ENCODE peak calls at places on chromosomes 12 and 14, in seven cellular contexts. One of them, this sample, is unnamed.

GRCh38 chr12:15757553-15758255 is 31.5 kb downstream of the EPS8 start:
- DNase-seq in tibial nerve: no peak
- DNase-seq in left ventricle myocardium inferior: no peak
- DNase-seq in CD8-positive, alpha-beta T cell: no peak
- DNase-seq in astrocyte: peak
- DNase-seq in cardiac fibroblast: peak
- DNase-seq in ovary: no peak
- DNase-seq in this sample: no peak

GRCh38 chr14:68561531-68562007 is 231.3 kb downstream of the ZFP36L1 start:
- DNase-seq in ovary: no peak
- DNase-seq in CD8-positive, alpha-beta T cell: no peak
- DNase-seq in cardiac fibroblast: no peak
- DNase-seq in left ventricle myocardium inferior: no peak
- DNase-seq in tibial nerve: no peak
- DNase-seq in astrocyte: no peak
- DNase-seq in this sample: no peak

GRCh38 chr14:104927901-104928300 is 3.2 kb downstream of the PLD4 start:
- DNase-seq in tibial nerve: no peak
- DNase-seq in cardiac fibroblast: no peak
- DNase-seq in left ventricle myocardium inferior: peak
- DNase-seq in ovary: no peak
- DNase-seq in CD8-positive, alpha-beta T cell: no peak
- DNase-seq in astrocyte: no peak
- DNase-seq in this sample: no peak

GRCh38 chr12:24111591-24111990 is 162.1 kb upstream of the SOX5 start:
- DNase-seq in cardiac fibroblast: peak
- DNase-seq in tibial nerve: no peak
- DNase-seq in CD8-positive, alpha-beta T cell: no peak
- DNase-seq in left ventricle myocardium inferior: no peak
- DNase-seq in ovary: no peak
- DNase-seq in astrocyte: peak
- DNase-seq in this sample: no peak

GRCh38 chr14:31716208-31716607 is 155.0 kb downstream of the NUBPL start:
- DNase-seq in CD8-positive, alpha-beta T cell: no peak
- DNase-seq in ovary: no peak
- DNase-seq in left ventricle myocardium inferior: no peak
- DNase-seq in tibial nerve: no peak
- DNase-seq in astrocyte: no peak
- DNase-seq in cardiac fibroblast: no peak
- DNase-seq in this sample: no peak

GRCh38 chr12:128637616-128638606 is 185.8 kb downstream of the SLC15A4 start:
- DNase-seq in ovary: no peak
- DNase-seq in astrocyte: no peak
- DNase-seq in cardiac fibroblast: no peak
- DNase-seq in tibial nerve: no peak
- DNase-seq in CD8-positive, alpha-beta T cell: no peak
- DNase-seq in left ventricle myocardium inferior: no peak
- DNase-seq in this sample: no peak

GRCh38 chr12:109277899-109278762 is 31.0 kb downstream of the FOXN4 start:
- DNase-seq in ovary: peak
- DNase-seq in astrocyte: no peak
- DNase-seq in tibial nerve: no peak
- DNase-seq in CD8-positive, alpha-beta T cell: no peak
- DNase-seq in left ventricle myocardium inferior: no peak
- DNase-seq in cardiac fibroblast: peak
- DNase-seq in this sample: no peak

GRCh38 chr14:29645117-29645516 is 282.5 kb downstream of the PRKD1 start:
- DNase-seq in CD8-positive, alpha-beta T cell: no peak
- DNase-seq in left ventricle myocardium inferior: no peak
- DNase-seq in tibial nerve: no peak
- DNase-seq in cardiac fibroblast: no peak
- DNase-seq in astrocyte: no peak
- DNase-seq in ovary: no peak
- DNase-seq in this sample: no peak

GRCh38 chr14:92552066-92552465 is 38.5 kb downstream of the RIN3 start:
- DNase-seq in left ventricle myocardium inferior: no peak
- DNase-seq in astrocyte: no peak
- DNase-seq in tibial nerve: no peak
- DNase-seq in CD8-positive, alpha-beta T cell: no peak
- DNase-seq in ovary: no peak
- DNase-seq in cardiac fibroblast: no peak
- DNase-seq in this sample: no peak

GRCh38 chr12:6237830-6238229 is 37.6 kb downstream of the CD9 start:
- DNase-seq in ovary: no peak
- DNase-seq in left ventricle myocardium inferior: no peak
- DNase-seq in cardiac fibroblast: no peak
- DNase-seq in astrocyte: no peak
- DNase-seq in tibial nerve: no peak
- DNase-seq in CD8-positive, alpha-beta T cell: no peak
- DNase-seq in this sample: no peak

GRCh38 chr14:52032196-52032865 is 36.5 kb downstream of the NID2 start:
- DNase-seq in CD8-positive, alpha-beta T cell: no peak
- DNase-seq in left ventricle myocardium inferior: no peak
- DNase-seq in cardiac fibroblast: peak
- DNase-seq in astrocyte: peak
- DNase-seq in ovary: no peak
- DNase-seq in tibial nerve: no peak
- DNase-seq in this sample: no peak

GRCh38 chr14:87877877-87878276 is 115.1 kb downstream of the GALC start:
- DNase-seq in left ventricle myocardium inferior: no peak
- DNase-seq in ovary: no peak
- DNase-seq in astrocyte: peak
- DNase-seq in CD8-positive, alpha-beta T cell: no peak
- DNase-seq in cardiac fibroblast: no peak
- DNase-seq in tibial nerve: no peak
- DNase-seq in this sample: no peak

GRCh38 chr12:31645944-31646343 is 13.5 kb upstream of the ETFBKMT start:
- DNase-seq in left ventricle myocardium inferior: no peak
- DNase-seq in tibial nerve: no peak
- DNase-seq in ovary: no peak
- DNase-seq in CD8-positive, alpha-beta T cell: no peak
- DNase-seq in astrocyte: no peak
- DNase-seq in cardiac fibroblast: no peak
- DNase-seq in this sample: no peak

GRCh38 chr14:78606111-78606510 is 435.9 kb downstream of the NRXN3 start:
- DNase-seq in tibial nerve: no peak
- DNase-seq in left ventricle myocardium inferior: no peak
- DNase-seq in ovary: no peak
- DNase-seq in cardiac fibroblast: peak
- DNase-seq in astrocyte: peak
- DNase-seq in CD8-positive, alpha-beta T cell: no peak
- DNase-seq in this sample: no peak

GRCh38 chr14:24430682-24431568 is 1.2 kb downstream of the KHNYN start:
- DNase-seq in astrocyte: no peak
- DNase-seq in tibial nerve: no peak
- DNase-seq in left ventricle myocardium inferior: no peak
- DNase-seq in ovary: peak
- DNase-seq in CD8-positive, alpha-beta T cell: no peak
- DNase-seq in cardiac fibroblast: peak
- DNase-seq in this sample: no peak

GRCh38 chr12:104653730-104654328 is 197.1 kb downstream of the CHST11 start:
- DNase-seq in CD8-positive, alpha-beta T cell: no peak
- DNase-seq in ovary: no peak
- DNase-seq in tibial nerve: no peak
- DNase-seq in astrocyte: no peak
- DNase-seq in cardiac fibroblast: no peak
- DNase-seq in left ventricle myocardium inferior: no peak
- DNase-seq in this sample: no peak

GRCh38 chr12:131122631-131123030 is 168.9 kb downstream of the ADGRD1 start:
- DNase-seq in tibial nerve: no peak
- DNase-seq in cardiac fibroblast: no peak
- DNase-seq in left ventricle myocardium inferior: no peak
- DNase-seq in ovary: no peak
- DNase-seq in astrocyte: no peak
- DNase-seq in CD8-positive, alpha-beta T cell: peak
- DNase-seq in this sample: no peak

DNA sequence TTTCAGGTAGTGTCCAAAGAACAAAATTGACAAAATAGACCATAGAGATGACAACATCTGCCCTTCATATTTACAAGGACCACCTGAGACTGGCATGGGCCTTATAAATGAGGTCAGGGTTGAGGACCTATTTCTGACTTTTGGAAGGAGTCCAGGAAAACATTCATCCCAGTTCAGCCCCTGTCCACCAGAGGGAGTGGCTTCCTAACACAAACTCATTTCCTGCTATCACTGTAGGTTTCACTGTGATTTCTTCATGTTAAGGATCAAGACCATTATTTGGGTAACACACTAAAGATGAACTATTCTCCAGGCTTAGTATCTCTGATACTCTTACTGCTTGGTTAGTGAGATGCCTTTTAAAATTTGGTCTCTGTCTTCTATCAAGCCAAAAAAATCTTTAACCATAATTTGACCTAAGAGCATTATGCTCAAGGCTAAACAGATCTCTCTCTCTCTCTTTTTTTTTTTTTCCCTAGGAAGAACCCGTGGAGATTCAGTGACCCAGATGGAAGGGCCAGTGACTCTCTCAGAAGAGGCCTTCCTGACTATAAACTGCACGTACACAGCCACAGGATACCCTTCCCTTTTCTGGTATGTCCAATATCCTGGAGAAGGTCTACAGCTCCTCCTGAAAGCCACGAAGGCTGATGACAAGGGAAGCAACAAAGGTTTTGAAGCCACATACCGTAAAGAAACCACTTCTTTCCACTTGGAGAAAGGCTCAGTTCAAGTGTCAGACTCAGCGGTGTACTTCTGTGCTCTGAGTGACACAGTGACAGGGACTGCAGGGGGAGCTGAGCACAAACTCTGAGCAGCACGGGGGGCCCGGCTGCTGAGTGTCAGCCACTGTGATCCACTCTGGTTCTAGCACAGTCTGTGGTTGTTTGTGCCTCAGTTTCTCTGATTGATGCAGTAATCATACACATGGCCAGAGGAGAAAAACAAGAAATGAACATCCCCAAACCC is 267.6 kb upstream of the OR4E1 start:
- DNase-seq in ovary: no peak
- DNase-seq in left ventricle myocardium inferior: no peak
- DNase-seq in astrocyte: no peak
- DNase-seq in cardiac fibroblast: peak
- DNase-seq in tibial nerve: no peak
- DNase-seq in CD8-positive, alpha-beta T cell: peak
- DNase-seq in this sample: no peak
- TF ChIP-seq CTCF in ovary: no peak
- TF ChIP-seq CTCF in left ventricle myocardium inferior: peak
- TF ChIP-seq CTCF in astrocyte: peak
- TF ChIP-seq CTCF in cardiac fibroblast: peak
- TF ChIP-seq CTCF in tibial nerve: no peak
- TF ChIP-seq CTCF in CD8-positive, alpha-beta T cell: peak
- TF ChIP-seq CTCF in this sample: peak

GRCh38 chr14:103443106-103443505 is 57.9 kb downstream of the MARK3 start:
- DNase-seq in tibial nerve: no peak
- DNase-seq in cardiac fibroblast: no peak
- DNase-seq in ovary: no peak
- DNase-seq in left ventricle myocardium inferior: no peak
- DNase-seq in astrocyte: no peak
- DNase-seq in CD8-positive, alpha-beta T cell: no peak
- DNase-seq in this sample: no peak
- TF ChIP-seq CTCF in tibial nerve: no peak
- TF ChIP-seq CTCF in cardiac fibroblast: no peak
- TF ChIP-seq CTCF in ovary: no peak
- TF ChIP-seq CTCF in left ventricle myocardium inferior: no peak
- TF ChIP-seq CTCF in astrocyte: no peak
- TF ChIP-seq CTCF in CD8-positive, alpha-beta T cell: no peak
- TF ChIP-seq CTCF in this sample: no peak

GRCh38 chr12:103495158-103495782 is 498 bp downstream of the C12orf42 start:
- DNase-seq in tibial nerve: no peak
- DNase-seq in left ventricle myocardium inferior: no peak
- DNase-seq in cardiac fibroblast: no peak
- DNase-seq in CD8-positive, alpha-beta T cell: peak
- DNase-seq in astrocyte: no peak
- DNase-seq in ovary: no peak
- DNase-seq in this sample: peak

GRCh38 chr12:103493199-103493598 is 2.6 kb downstream of the C12orf42 start:
- DNase-seq in cardiac fibroblast: no peak
- DNase-seq in ovary: no peak
- DNase-seq in tibial nerve: no peak
- DNase-seq in CD8-positive, alpha-beta T cell: no peak
- DNase-seq in astrocyte: no peak
- DNase-seq in left ventricle myocardium inferior: no peak
- DNase-seq in this sample: no peak

GRCh38 chr12:103494388-103494787 is 1.4 kb downstream of the C12orf42 start:
- DNase-seq in tibial nerve: no peak
- DNase-seq in cardiac fibroblast: no peak
- DNase-seq in ovary: no peak
- DNase-seq in left ventricle myocardium inferior: no peak
- DNase-seq in astrocyte: no peak
- DNase-seq in CD8-positive, alpha-beta T cell: no peak
- DNase-seq in this sample: no peak

GRCh38 chr12:103498990-103499389 is 3.2 kb upstream of the C12orf42 start:
- DNase-seq in cardiac fibroblast: no peak
- DNase-seq in CD8-positive, alpha-beta T cell: no peak
- DNase-seq in tibial nerve: no peak
- DNase-seq in ovary: no peak
- DNase-seq in left ventricle myocardium inferior: no peak
- DNase-seq in astrocyte: no peak
- DNase-seq in this sample: no peak

GRCh38 chr12:103495783-103496456 is at the start of gene C12orf42:
- DNase-seq in astrocyte: no peak
- DNase-seq in CD8-positive, alpha-beta T cell: peak
- DNase-seq in cardiac fibroblast: peak
- DNase-seq in ovary: no peak
- DNase-seq in left ventricle myocardium inferior: no peak
- DNase-seq in tibial nerve: no peak
- DNase-seq in this sample: no peak
- TF ChIP-seq CTCF in astrocyte: peak
- TF ChIP-seq CTCF in CD8-positive, alpha-beta T cell: peak
- TF ChIP-seq CTCF in cardiac fibroblast: peak
- TF ChIP-seq CTCF in ovary: no peak
- TF ChIP-seq CTCF in left ventricle myocardium inferior: peak
- TF ChIP-seq CTCF in tibial nerve: peak
- TF ChIP-seq CTCF in this sample: peak

DNA sequence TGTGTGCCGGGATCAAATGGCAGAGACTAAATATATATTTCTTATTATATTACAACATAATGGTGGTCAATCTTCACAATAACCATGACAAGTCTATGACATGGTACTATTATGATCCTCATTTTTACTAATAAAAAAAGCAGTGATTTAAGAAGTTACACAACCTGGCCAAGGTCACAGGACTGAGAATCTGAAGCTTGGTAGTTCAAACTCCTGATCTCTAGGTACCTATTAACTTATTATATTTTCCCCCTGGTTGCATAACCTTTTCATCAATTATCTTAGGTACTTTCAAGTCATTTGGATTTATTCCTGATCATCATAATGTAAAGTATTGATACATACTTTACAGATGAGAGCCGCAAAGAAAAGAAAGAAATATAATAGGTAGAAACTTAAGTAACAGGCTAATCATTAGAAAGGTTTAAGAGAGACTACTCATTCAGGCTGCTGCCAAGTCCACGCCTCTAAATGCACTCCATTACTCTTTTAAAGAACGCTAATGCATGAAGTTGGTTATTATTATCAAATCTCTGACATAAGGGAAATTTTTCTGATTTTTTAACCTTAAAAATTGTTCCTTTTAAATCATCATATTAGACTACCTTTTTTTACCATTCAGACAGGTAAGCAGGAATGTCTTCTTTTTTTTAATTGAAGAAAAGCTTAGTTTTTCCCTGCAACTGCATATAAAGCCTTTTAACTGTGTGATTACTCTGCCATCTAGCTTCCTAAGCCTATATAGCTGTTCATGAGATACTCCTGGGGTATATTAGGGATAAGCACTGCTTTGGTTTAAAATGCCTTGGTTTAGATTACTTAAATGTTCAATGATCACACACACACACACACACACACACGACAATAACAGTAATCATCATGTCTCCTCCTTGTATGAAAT is 35.6 kb downstream of the RPS29 start:
- DNase-seq in CD8-positive, alpha-beta T cell: no peak
- DNase-seq in left ventricle myocardium inferior: no peak
- DNase-seq in ovary: no peak
- DNase-seq in astrocyte: no peak
- DNase-seq in cardiac fibroblast: peak
- DNase-seq in tibial nerve: no peak
- DNase-seq in this sample: no peak
- TF ChIP-seq CTCF in CD8-positive, alpha-beta T cell: no peak
- TF ChIP-seq CTCF in left ventricle myocardium inferior: no peak
- TF ChIP-seq CTCF in ovary: no peak
- TF ChIP-seq CTCF in astrocyte: peak
- TF ChIP-seq CTCF in cardiac fibroblast: peak
- TF ChIP-seq CTCF in tibial nerve: no peak
- TF ChIP-seq CTCF in this sample: peak

This sample was measured in D721Med.